ENCODE peak calls at places on chromosomes 4 and X, in six cellular contexts. One of them, this sample, is unnamed.

GRCh38 chr4:71009796-71010588 is 16.5 kb downstream of the DCK start:
- DNase-seq in activated CD4-positive, alpha-beta T cell treated with anti-CD3 and anti-CD28 coated beads, Interleukin-2, amount 10 ng/mL, durations not matched to agents 7 days and 5 days: peak; percentile 15
- DNase-seq in caudate nucleus: no peak
- DNase-seq in OCI-LY7: peak; percentile 66
- DNase-seq in smooth muscle cell of the brain vasculature: no peak
- DNase-seq in NCI-H446: peak; percentile 31
- DNase-seq in this sample: no peak

GRCh38 chrX:117996408-117996807 is 120.2 kb downstream of the KLHL13 start:
- DNase-seq in NCI-H446: no peak
- DNase-seq in OCI-LY7: no peak
- DNase-seq in smooth muscle cell of the brain vasculature: no peak
- DNase-seq in caudate nucleus: no peak
- DNase-seq in activated CD4-positive, alpha-beta T cell treated with anti-CD3 and anti-CD28 coated beads, Interleukin-2, amount 10 ng/mL, durations not matched to agents 7 days and 5 days: no peak
- DNase-seq in this sample: no peak

GRCh38 chr4:108763981-108764380 is 1.1 kb upstream of the ETNPPL start:
- DNase-seq in OCI-LY7: no peak
- DNase-seq in smooth muscle cell of the brain vasculature: no peak
- DNase-seq in activated CD4-positive, alpha-beta T cell treated with anti-CD3 and anti-CD28 coated beads, Interleukin-2, amount 10 ng/mL, durations not matched to agents 7 days and 5 days: no peak
- DNase-seq in NCI-H446: no peak
- DNase-seq in caudate nucleus: no peak
- DNase-seq in this sample: no peak

GRCh38 chr4:119025440-119025839 is 110.2 kb upstream of the MYOZ2 start:
- DNase-seq in NCI-H446: no peak
- DNase-seq in OCI-LY7: no peak
- DNase-seq in smooth muscle cell of the brain vasculature: no peak
- DNase-seq in activated CD4-positive, alpha-beta T cell treated with anti-CD3 and anti-CD28 coated beads, Interleukin-2, amount 10 ng/mL, durations not matched to agents 7 days and 5 days: no peak
- DNase-seq in caudate nucleus: no peak
- DNase-seq in this sample: no peak

GRCh38 chr4:926538-926937 is 5.6 kb downstream of the GAK start:
- DNase-seq in caudate nucleus: no peak
- DNase-seq in NCI-H446: no peak
- DNase-seq in smooth muscle cell of the brain vasculature: no peak
- DNase-seq in OCI-LY7: peak; percentile 59
- DNase-seq in activated CD4-positive, alpha-beta T cell treated with anti-CD3 and anti-CD28 coated beads, Interleukin-2, amount 10 ng/mL, durations not matched to agents 7 days and 5 days: no peak
- DNase-seq in this sample: peak; percentile 86

GRCh38 chrX:23900220-23900797 is 7.4 kb downstream of the APOO start:
- DNase-seq in NCI-H446: no peak
- DNase-seq in activated CD4-positive, alpha-beta T cell treated with anti-CD3 and anti-CD28 coated beads, Interleukin-2, amount 10 ng/mL, durations not matched to agents 7 days and 5 days: no peak
- DNase-seq in caudate nucleus: no peak
- DNase-seq in OCI-LY7: no peak
- DNase-seq in smooth muscle cell of the brain vasculature: no peak
- DNase-seq in this sample: no peak

GRCh38 chrX:8988456-8988855 is 45.5 kb downstream of the FAM9B start:
- DNase-seq in NCI-H446: no peak
- DNase-seq in OCI-LY7: no peak
- DNase-seq in smooth muscle cell of the brain vasculature: no peak
- DNase-seq in caudate nucleus: no peak
- DNase-seq in activated CD4-positive, alpha-beta T cell treated with anti-CD3 and anti-CD28 coated beads, Interleukin-2, amount 10 ng/mL, durations not matched to agents 7 days and 5 days: no peak
- DNase-seq in this sample: peak; percentile 38

GRCh38 chr4:123468479-123469031 is 72.0 kb downstream of the SPRY1 start:
- DNase-seq in smooth muscle cell of the brain vasculature: no peak
- DNase-seq in caudate nucleus: no peak
- DNase-seq in activated CD4-positive, alpha-beta T cell treated with anti-CD3 and anti-CD28 coated beads, Interleukin-2, amount 10 ng/mL, durations not matched to agents 7 days and 5 days: no peak
- DNase-seq in OCI-LY7: no peak
- DNase-seq in NCI-H446: no peak
- DNase-seq in this sample: no peak

GRCh38 chrX:2829469-2830246 is 928 bp downstream of the GYG2 start:
- DNase-seq in NCI-H446: no peak
- DNase-seq in caudate nucleus: no peak
- DNase-seq in OCI-LY7: no peak
- DNase-seq in smooth muscle cell of the brain vasculature: no peak
- DNase-seq in activated CD4-positive, alpha-beta T cell treated with anti-CD3 and anti-CD28 coated beads, Interleukin-2, amount 10 ng/mL, durations not matched to agents 7 days and 5 days: no peak
- DNase-seq in this sample: peak; percentile 42

GRCh38 chrX:46278591-46278990 is 266.6 kb downstream of the ZNF674 start:
- DNase-seq in OCI-LY7: no peak
- DNase-seq in caudate nucleus: no peak
- DNase-seq in smooth muscle cell of the brain vasculature: no peak
- DNase-seq in activated CD4-positive, alpha-beta T cell treated with anti-CD3 and anti-CD28 coated beads, Interleukin-2, amount 10 ng/mL, durations not matched to agents 7 days and 5 days: no peak
- DNase-seq in NCI-H446: no peak
- DNase-seq in this sample: no peak

GRCh38 chrX:102067966-102068723 is 57.3 kb upstream of the TCEAL2 start:
- DNase-seq in caudate nucleus: no peak
- DNase-seq in OCI-LY7: peak; percentile 4
- DNase-seq in NCI-H446: peak; percentile 27
- DNase-seq in smooth muscle cell of the brain vasculature: no peak
- DNase-seq in activated CD4-positive, alpha-beta T cell treated with anti-CD3 and anti-CD28 coated beads, Interleukin-2, amount 10 ng/mL, durations not matched to agents 7 days and 5 days: peak; percentile 11
- DNase-seq in this sample: peak; percentile 61

GRCh38 chrX:23803931-23804381 is 21.0 kb downstream of the SAT1 start:
- DNase-seq in OCI-LY7: no peak
- DNase-seq in activated CD4-positive, alpha-beta T cell treated with anti-CD3 and anti-CD28 coated beads, Interleukin-2, amount 10 ng/mL, durations not matched to agents 7 days and 5 days: no peak
- DNase-seq in NCI-H446: no peak
- DNase-seq in smooth muscle cell of the brain vasculature: no peak
- DNase-seq in caudate nucleus: no peak
- DNase-seq in this sample: peak; percentile 72

GRCh38 chr4:128737098-128737513 is 72.4 kb upstream of the JADE1 start:
- DNase-seq in activated CD4-positive, alpha-beta T cell treated with anti-CD3 and anti-CD28 coated beads, Interleukin-2, amount 10 ng/mL, durations not matched to agents 7 days and 5 days: no peak
- DNase-seq in caudate nucleus: no peak
- DNase-seq in OCI-LY7: no peak
- DNase-seq in NCI-H446: no peak
- DNase-seq in smooth muscle cell of the brain vasculature: no peak
- DNase-seq in this sample: no peak

GRCh38 chr4:115938764-115939443 is 825.5 kb upstream of the NDST4 start:
- DNase-seq in smooth muscle cell of the brain vasculature: no peak
- DNase-seq in caudate nucleus: no peak
- DNase-seq in OCI-LY7: no peak
- DNase-seq in activated CD4-positive, alpha-beta T cell treated with anti-CD3 and anti-CD28 coated beads, Interleukin-2, amount 10 ng/mL, durations not matched to agents 7 days and 5 days: no peak
- DNase-seq in NCI-H446: no peak
- DNase-seq in this sample: no peak

GRCh38 chr4:43776371-43776770 is 672.2 kb downstream of the KCTD8 start:
- DNase-seq in activated CD4-positive, alpha-beta T cell treated with anti-CD3 and anti-CD28 coated beads, Interleukin-2, amount 10 ng/mL, durations not matched to agents 7 days and 5 days: no peak
- DNase-seq in smooth muscle cell of the brain vasculature: no peak
- DNase-seq in NCI-H446: peak; percentile 39
- DNase-seq in caudate nucleus: no peak
- DNase-seq in OCI-LY7: peak; percentile 28
- DNase-seq in this sample: no peak

GRCh38 chr4:87007345-87008181 is 72.8 kb downstream of the AFF1 start:
- DNase-seq in smooth muscle cell of the brain vasculature: no peak
- DNase-seq in activated CD4-positive, alpha-beta T cell treated with anti-CD3 and anti-CD28 coated beads, Interleukin-2, amount 10 ng/mL, durations not matched to agents 7 days and 5 days: peak; percentile 52
- DNase-seq in OCI-LY7: peak; percentile 41
- DNase-seq in NCI-H446: peak; percentile 51
- DNase-seq in caudate nucleus: no peak
- DNase-seq in this sample: no peak

GRCh38 chr4:153151535-153152452 is 52.4 kb upstream of the TRIM2 start:
- DNase-seq in activated CD4-positive, alpha-beta T cell treated with anti-CD3 and anti-CD28 coated beads, Interleukin-2, amount 10 ng/mL, durations not matched to agents 7 days and 5 days: no peak
- DNase-seq in NCI-H446: peak; percentile 75
- DNase-seq in caudate nucleus: peak; percentile 9
- DNase-seq in OCI-LY7: no peak
- DNase-seq in smooth muscle cell of the brain vasculature: no peak
- DNase-seq in this sample: no peak

GRCh38 chr4:160877087-160877790 is 1286.6 kb downstream of the FSTL5 start:
- DNase-seq in activated CD4-positive, alpha-beta T cell treated with anti-CD3 and anti-CD28 coated beads, Interleukin-2, amount 10 ng/mL, durations not matched to agents 7 days and 5 days: no peak
- DNase-seq in NCI-H446: no peak
- DNase-seq in caudate nucleus: no peak
- DNase-seq in OCI-LY7: no peak
- DNase-seq in smooth muscle cell of the brain vasculature: no peak
- DNase-seq in this sample: no peak

GRCh38 chr4:8306511-8307021 is 37.0 kb downstream of the HTRA3 start:
- DNase-seq in smooth muscle cell of the brain vasculature: no peak
- DNase-seq in caudate nucleus: no peak
- DNase-seq in activated CD4-positive, alpha-beta T cell treated with anti-CD3 and anti-CD28 coated beads, Interleukin-2, amount 10 ng/mL, durations not matched to agents 7 days and 5 days: no peak
- DNase-seq in OCI-LY7: no peak
- DNase-seq in NCI-H446: no peak
- DNase-seq in this sample: peak; percentile 89

GRCh38 chrX:124194209-124194608 is 138.3 kb upstream of the TEX13D start:
- DNase-seq in caudate nucleus: no peak
- DNase-seq in activated CD4-positive, alpha-beta T cell treated with anti-CD3 and anti-CD28 coated beads, Interleukin-2, amount 10 ng/mL, durations not matched to agents 7 days and 5 days: no peak
- DNase-seq in NCI-H446: no peak
- DNase-seq in OCI-LY7: no peak
- DNase-seq in smooth muscle cell of the brain vasculature: no peak
- DNase-seq in this sample: no peak

GRCh38 chrX:2894885-2895292 is 34.2 kb downstream of the ARSD start:
- DNase-seq in activated CD4-positive, alpha-beta T cell treated with anti-CD3 and anti-CD28 coated beads, Interleukin-2, amount 10 ng/mL, durations not matched to agents 7 days and 5 days: no peak
- DNase-seq in caudate nucleus: no peak
- DNase-seq in OCI-LY7: no peak
- DNase-seq in NCI-H446: no peak
- DNase-seq in smooth muscle cell of the brain vasculature: no peak
- DNase-seq in this sample: no peak

GRCh38 chr4:47526281-47526680 is 41.2 kb downstream of the ATP10D start:
- DNase-seq in activated CD4-positive, alpha-beta T cell treated with anti-CD3 and anti-CD28 coated beads, Interleukin-2, amount 10 ng/mL, durations not matched to agents 7 days and 5 days: no peak
- DNase-seq in OCI-LY7: no peak
- DNase-seq in NCI-H446: no peak
- DNase-seq in caudate nucleus: no peak
- DNase-seq in smooth muscle cell of the brain vasculature: no peak
- DNase-seq in this sample: no peak

GRCh38 chrX:109660756-109661155 is 35.8 kb upstream of the KCNE5 start:
- DNase-seq in smooth muscle cell of the brain vasculature: peak; percentile 12
- DNase-seq in activated CD4-positive, alpha-beta T cell treated with anti-CD3 and anti-CD28 coated beads, Interleukin-2, amount 10 ng/mL, durations not matched to agents 7 days and 5 days: no peak
- DNase-seq in OCI-LY7: no peak
- DNase-seq in NCI-H446: no peak
- DNase-seq in caudate nucleus: no peak
- DNase-seq in this sample: no peak

GRCh38 chrX:44842555-44843317 is 1.1 kb upstream of the DUSP21 start:
- DNase-seq in smooth muscle cell of the brain vasculature: no peak
- DNase-seq in NCI-H446: no peak
- DNase-seq in OCI-LY7: no peak
- DNase-seq in caudate nucleus: no peak
- DNase-seq in activated CD4-positive, alpha-beta T cell treated with anti-CD3 and anti-CD28 coated beads, Interleukin-2, amount 10 ng/mL, durations not matched to agents 7 days and 5 days: no peak
- DNase-seq in this sample: no peak

GRCh38 chrX:110442631-110443030 is 84.0 kb downstream of the RTL9 start:
- DNase-seq in caudate nucleus: no peak
- DNase-seq in OCI-LY7: peak; percentile 8
- DNase-seq in smooth muscle cell of the brain vasculature: no peak
- DNase-seq in NCI-H446: no peak
- DNase-seq in activated CD4-positive, alpha-beta T cell treated with anti-CD3 and anti-CD28 coated beads, Interleukin-2, amount 10 ng/mL, durations not matched to agents 7 days and 5 days: no peak
- DNase-seq in this sample: no peak

GRCh38 chr4:130591091-130591490 is 1495.1 kb downstream of the C4orf33 start:
- DNase-seq in smooth muscle cell of the brain vasculature: no peak
- DNase-seq in OCI-LY7: no peak
- DNase-seq in caudate nucleus: no peak
- DNase-seq in activated CD4-positive, alpha-beta T cell treated with anti-CD3 and anti-CD28 coated beads, Interleukin-2, amount 10 ng/mL, durations not matched to agents 7 days and 5 days: no peak
- DNase-seq in NCI-H446: no peak
- DNase-seq in this sample: no peak

GRCh38 chrX:66164931-66165330 is 884 bp downstream of the HEPH start:
- DNase-seq in smooth muscle cell of the brain vasculature: no peak
- DNase-seq in NCI-H446: no peak
- DNase-seq in OCI-LY7: no peak
- DNase-seq in caudate nucleus: no peak
- DNase-seq in activated CD4-positive, alpha-beta T cell treated with anti-CD3 and anti-CD28 coated beads, Interleukin-2, amount 10 ng/mL, durations not matched to agents 7 days and 5 days: no peak
- DNase-seq in this sample: no peak

GRCh38 chrX:53316860-53317237 is 35.5 kb upstream of the IQSEC2 start:
- DNase-seq in activated CD4-positive, alpha-beta T cell treated with anti-CD3 and anti-CD28 coated beads, Interleukin-2, amount 10 ng/mL, durations not matched to agents 7 days and 5 days: no peak
- DNase-seq in NCI-H446: no peak
- DNase-seq in smooth muscle cell of the brain vasculature: no peak
- DNase-seq in caudate nucleus: no peak
- DNase-seq in OCI-LY7: no peak
- DNase-seq in this sample: no peak

GRCh38 chr4:187656953-187657352 is 338.6 kb upstream of the ZFP42 start:
- DNase-seq in activated CD4-positive, alpha-beta T cell treated with anti-CD3 and anti-CD28 coated beads, Interleukin-2, amount 10 ng/mL, durations not matched to agents 7 days and 5 days: no peak
- DNase-seq in OCI-LY7: no peak
- DNase-seq in NCI-H446: no peak
- DNase-seq in smooth muscle cell of the brain vasculature: no peak
- DNase-seq in caudate nucleus: no peak
- DNase-seq in this sample: peak; percentile 35

GRCh38 chr4:182023469-182023868 is 219.7 kb upstream of the TENM3 start:
- DNase-seq in activated CD4-positive, alpha-beta T cell treated with anti-CD3 and anti-CD28 coated beads, Interleukin-2, amount 10 ng/mL, durations not matched to agents 7 days and 5 days: no peak
- DNase-seq in NCI-H446: no peak
- DNase-seq in caudate nucleus: no peak
- DNase-seq in smooth muscle cell of the brain vasculature: no peak
- DNase-seq in OCI-LY7: no peak
- DNase-seq in this sample: no peak

GRCh38 chrX:19924285-19924684 is 36.9 kb upstream of the SH3KBP1 start:
- DNase-seq in caudate nucleus: no peak
- DNase-seq in OCI-LY7: no peak
- DNase-seq in smooth muscle cell of the brain vasculature: no peak
- DNase-seq in NCI-H446: no peak
- DNase-seq in activated CD4-positive, alpha-beta T cell treated with anti-CD3 and anti-CD28 coated beads, Interleukin-2, amount 10 ng/mL, durations not matched to agents 7 days and 5 days: no peak
- DNase-seq in this sample: no peak

GRCh38 chrX:38305971-38306370 is 21.3 kb downstream of the RPGR start:
- DNase-seq in OCI-LY7: no peak
- DNase-seq in smooth muscle cell of the brain vasculature: no peak
- DNase-seq in caudate nucleus: no peak
- DNase-seq in NCI-H446: no peak
- DNase-seq in activated CD4-positive, alpha-beta T cell treated with anti-CD3 and anti-CD28 coated beads, Interleukin-2, amount 10 ng/mL, durations not matched to agents 7 days and 5 days: no peak
- DNase-seq in this sample: no peak

GRCh38 chr4:53800741-53801140 is 209.5 kb upstream of the LNX1 start:
- DNase-seq in activated CD4-positive, alpha-beta T cell treated with anti-CD3 and anti-CD28 coated beads, Interleukin-2, amount 10 ng/mL, durations not matched to agents 7 days and 5 days: no peak
- DNase-seq in smooth muscle cell of the brain vasculature: no peak
- DNase-seq in caudate nucleus: no peak
- DNase-seq in OCI-LY7: no peak
- DNase-seq in NCI-H446: no peak
- DNase-seq in this sample: no peak

GRCh38 chr4:150136481-150136880 is 58.2 kb downstream of the DCLK2 start:
- DNase-seq in activated CD4-positive, alpha-beta T cell treated with anti-CD3 and anti-CD28 coated beads, Interleukin-2, amount 10 ng/mL, durations not matched to agents 7 days and 5 days: no peak
- DNase-seq in OCI-LY7: no peak
- DNase-seq in smooth muscle cell of the brain vasculature: no peak
- DNase-seq in NCI-H446: no peak
- DNase-seq in caudate nucleus: no peak
- DNase-seq in this sample: no peak

GRCh38 chr4:4914059-4914820 is 54.8 kb downstream of the MSX1 start:
- DNase-seq in caudate nucleus: no peak
- DNase-seq in NCI-H446: no peak
- DNase-seq in activated CD4-positive, alpha-beta T cell treated with anti-CD3 and anti-CD28 coated beads, Interleukin-2, amount 10 ng/mL, durations not matched to agents 7 days and 5 days: no peak
- DNase-seq in OCI-LY7: no peak
- DNase-seq in smooth muscle cell of the brain vasculature: no peak
- DNase-seq in this sample: peak; percentile 75

GRCh38 chrX:47661539-47661938 is 2.6 kb upstream of the UXT start:
- DNase-seq in OCI-LY7: no peak
- DNase-seq in caudate nucleus: no peak
- DNase-seq in activated CD4-positive, alpha-beta T cell treated with anti-CD3 and anti-CD28 coated beads, Interleukin-2, amount 10 ng/mL, durations not matched to agents 7 days and 5 days: no peak
- DNase-seq in NCI-H446: no peak
- DNase-seq in smooth muscle cell of the brain vasculature: no peak
- DNase-seq in this sample: no peak

GRCh38 chr4:113773756-113774155 is 12.2 kb upstream of the CAMK2D start:
- DNase-seq in smooth muscle cell of the brain vasculature: no peak
- DNase-seq in activated CD4-positive, alpha-beta T cell treated with anti-CD3 and anti-CD28 coated beads, Interleukin-2, amount 10 ng/mL, durations not matched to agents 7 days and 5 days: no peak
- DNase-seq in OCI-LY7: no peak
- DNase-seq in caudate nucleus: no peak
- DNase-seq in NCI-H446: no peak
- DNase-seq in this sample: no peak

GRCh38 chr4:80201326-80202151 is 4.2 kb downstream of the PRDM8 start:
- DNase-seq in caudate nucleus: no peak
- DNase-seq in activated CD4-positive, alpha-beta T cell treated with anti-CD3 and anti-CD28 coated beads, Interleukin-2, amount 10 ng/mL, durations not matched to agents 7 days and 5 days: peak; percentile 37
- DNase-seq in smooth muscle cell of the brain vasculature: no peak
- DNase-seq in OCI-LY7: peak; percentile 5
- DNase-seq in NCI-H446: no peak
- DNase-seq in this sample: peak; percentile 88

GRCh38 chrX:39299615-39300014 is 498.4 kb downstream of the MID1IP1 start:
- DNase-seq in activated CD4-positive, alpha-beta T cell treated with anti-CD3 and anti-CD28 coated beads, Interleukin-2, amount 10 ng/mL, durations not matched to agents 7 days and 5 days: no peak
- DNase-seq in caudate nucleus: no peak
- DNase-seq in smooth muscle cell of the brain vasculature: no peak
- DNase-seq in OCI-LY7: no peak
- DNase-seq in NCI-H446: no peak
- DNase-seq in this sample: no peak